ENCODE peak calls at places on chromosome 11, in five cellular contexts. S is A549; N is neuronal stem cell; L is suprapubic skin; Z is CD8-positive, alpha-beta T cell. M is an unnamed sample.

GRCh38 chr11:85813721-85814120 is 2.8 kb upstream of the SYTL2 start:
- DNase-seq in L (no peak), S (no peak), N (no peak), Z (no peak), M (no peak)

GRCh38 chr11:14399087-14399486 is 40.1 kb upstream of the RRAS2 start:
- DNase-seq in Z (no peak), N (no peak), L (no peak), S (no peak), M (no peak)

GRCh38 chr11:44920451-44920850 is 30.2 kb downstream of the TP53I11 start:
- DNase-seq in N (no peak), S (no peak), Z (no peak), L (no peak), M (no peak)

GRCh38 chr11:114088836-114089235 is 29.3 kb downstream of the ZBTB16 start:
- DNase-seq in N (no peak), L (no peak), Z (no peak), S (no peak), M (no peak)

GRCh38 chr11:80197155-80197554 is 756.3 kb upstream of the TENM4 start:
- DNase-seq in S (no peak), Z (no peak), L (no peak), N (no peak), M (no peak)

GRCh38 chr11:109849946-109850345 is 243.2 kb upstream of the ZC3H12C start:
- DNase-seq in Z (no peak), N (no peak), S (no peak), L (no peak), M (no peak)

GRCh38 chr11:66032962-66033735 is 6.9 kb upstream of the CATSPER1 start:
- DNase-seq in N (no peak), L (no peak), S (no peak), Z (no peak), M (peak)

GRCh38 chr11:112797653-112798293 is 163.4 kb upstream of the NCAM1 start:
- DNase-seq in Z (peak), L (no peak), N (peak), S (no peak), M (no peak)

GRCh38 chr11:11978792-11979486 is 29.5 kb downstream of the DKK3 start:
- DNase-seq in N (no peak), L (peak), Z (no peak), S (no peak), M (no peak)

GRCh38 chr11:13963949-13964770 is 1.6 kb downstream of the SPON1 start:
- DNase-seq in Z (no peak), S (no peak), L (no peak), N (no peak), M (no peak)

GRCh38 chr11:112881461-112881860 is 79.8 kb upstream of the NCAM1 start:
- DNase-seq in L (no peak), N (peak), S (peak), Z (no peak), M (no peak)

GRCh38 chr11:70243912-70244652 is 26.4 kb upstream of the PPFIA1 start:
- DNase-seq in Z (no peak), N (no peak), L (no peak), S (peak), M (no peak)

GRCh38 chr11:61594907-61595257 is 14.0 kb upstream of the SYT7 start:
- DNase-seq in N (no peak), Z (no peak), S (no peak), L (no peak), M (no peak)

GRCh38 chr11:119618208-119618909 is 110.6 kb downstream of the NECTIN1 start:
- DNase-seq in Z (no peak), S (no peak), N (peak), L (no peak), M (no peak)

GRCh38 chr11:118618115-118618990 is 10.9 kb downstream of the PHLDB1 start:
- DNase-seq in L (peak), S (no peak), N (no peak), Z (no peak), M (no peak)

GRCh38 chr11:101436511-101437142 is 147.2 kb downstream of the TRPC6 start:
- DNase-seq in S (peak), N (peak), L (no peak), Z (no peak), M (peak)

GRCh38 chr11:120859552-120860295 is 164.2 kb upstream of the TBCEL start:
- DNase-seq in N (no peak), L (no peak), S (no peak), Z (no peak), M (no peak)

GRCh38 chr11:65180877-65181568 is 705 bp upstream of the CAPN1 start:
- DNase-seq in S (peak), N (peak), Z (peak), L (peak), M (peak)

GRCh38 chr11:67120881-67121710 is 2.0 kb downstream of the KDM2A start:
- DNase-seq in S (no peak), N (no peak), Z (no peak), L (peak), M (peak)

GRCh38 chr11:68127791-68128681 is 6.8 kb upstream of the CHKA start:
- DNase-seq in N (peak), S (no peak), Z (no peak), L (no peak), M (no peak)
- H3K4me3 ChIP-seq in N (peak), S (no peak), Z (no peak), L (peak), M (no peak)

GRCh38 chr11:20015529-20016427 is 144.5 kb downstream of the DBX1 start:
- DNase-seq in L (no peak), N (no peak), Z (no peak), S (no peak), M (no peak)

GRCh38 chr11:20014067-20014402 is 146.2 kb downstream of the DBX1 start:
- DNase-seq in L (no peak), Z (no peak), N (no peak), S (no peak), M (no peak)

GRCh38 chr11:20011294-20011951 is 148.9 kb downstream of the DBX1 start:
- DNase-seq in S (no peak), N (no peak), Z (no peak), L (no peak), M (no peak)

GRCh38 chr11:20015101-20015500 is 145.2 kb downstream of the DBX1 start:
- DNase-seq in S (no peak), N (no peak), Z (no peak), L (no peak), M (no peak)

GRCh38 chr11:20013346-20014066 is 146.8 kb downstream of the DBX1 start:
- DNase-seq in L (no peak), Z (no peak), S (no peak), N (no peak), M (no peak)
- H3K27ac ChIP-seq in L (no peak), Z (no peak), S (peak), N (no peak), M (no peak)

GRCh38 chr11:126990716-126991480 is 9.7 kb downstream of the KIRREL3 start:
- DNase-seq in S (no peak), N (no peak), Z (no peak), L (no peak), M (no peak)

GRCh38 chr11:126991596-126991995 is 9.0 kb downstream of the KIRREL3 start:
- DNase-seq in Z (no peak), L (no peak), N (no peak), S (no peak), M (no peak)

GRCh38 chr11:126993599-126993998 is 7.0 kb downstream of the KIRREL3 start:
- DNase-seq in S (no peak), N (no peak), L (no peak), Z (no peak), M (no peak)

GRCh38 chr11:126992804-126993111 is 7.8 kb downstream of the KIRREL3 start:
- DNase-seq in S (no peak), Z (no peak), L (no peak), N (no peak), M (no peak)

DNA sequence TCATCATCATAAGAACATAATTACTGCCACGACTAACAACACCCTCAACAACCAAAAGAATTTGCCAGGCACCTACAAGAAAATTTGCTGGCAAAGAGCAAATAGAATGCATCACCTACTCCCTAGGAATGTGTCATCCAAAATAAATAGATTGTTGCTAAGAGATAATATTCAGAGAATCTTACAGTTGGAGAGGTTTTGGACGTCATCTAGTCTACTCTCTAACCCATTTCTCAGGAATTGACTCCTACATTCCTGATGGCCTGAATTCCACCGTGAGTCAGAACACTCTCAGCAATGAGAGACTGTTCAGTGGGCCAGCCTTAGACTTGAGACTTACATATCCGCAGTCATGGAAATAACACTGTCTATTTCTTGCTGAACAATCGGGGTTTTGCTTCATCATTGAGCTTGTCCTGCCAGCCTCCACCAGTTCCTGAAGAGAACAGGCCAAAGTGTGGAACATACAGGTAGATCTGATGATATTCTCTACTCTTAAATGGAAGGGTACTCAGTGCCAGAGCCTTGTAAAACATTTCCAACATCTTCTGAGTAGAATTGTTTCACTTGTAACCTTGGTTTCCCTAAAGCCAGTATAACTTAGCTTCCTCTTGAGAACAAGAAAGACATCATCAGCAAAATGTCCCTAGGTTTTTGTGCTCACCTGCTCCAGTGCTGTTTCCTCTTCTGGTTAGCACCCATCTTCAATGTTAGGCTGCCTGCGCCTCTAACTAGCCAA is 8.3 kb downstream of the KIRREL3 start:
- DNase-seq in N (no peak), S (peak), Z (no peak), L (no peak), M (no peak)
- H3K4me3 ChIP-seq in N (no peak), S (peak), Z (no peak), L (no peak), M (no peak)

GRCh38 chr11:93969925-93970922 is 50.9 kb upstream of the HEPHL1 start:
- DNase-seq in N (no peak), S (no peak), Z (no peak), L (no peak), M (no peak)

GRCh38 chr11:93974759-93975158 is 46.4 kb upstream of the HEPHL1 start:
- DNase-seq in S (no peak), L (no peak), N (no peak), Z (no peak), M (no peak)

GRCh38 chr11:93967944-93968343 is 53.2 kb upstream of the HEPHL1 start:
- DNase-seq in N (no peak), S (no peak), Z (no peak), L (no peak), M (no peak)

GRCh38 chr11:93967258-93967657 is 53.9 kb upstream of the HEPHL1 start:
- DNase-seq in N (no peak), Z (no peak), L (no peak), S (no peak), M (no peak)

DNA sequence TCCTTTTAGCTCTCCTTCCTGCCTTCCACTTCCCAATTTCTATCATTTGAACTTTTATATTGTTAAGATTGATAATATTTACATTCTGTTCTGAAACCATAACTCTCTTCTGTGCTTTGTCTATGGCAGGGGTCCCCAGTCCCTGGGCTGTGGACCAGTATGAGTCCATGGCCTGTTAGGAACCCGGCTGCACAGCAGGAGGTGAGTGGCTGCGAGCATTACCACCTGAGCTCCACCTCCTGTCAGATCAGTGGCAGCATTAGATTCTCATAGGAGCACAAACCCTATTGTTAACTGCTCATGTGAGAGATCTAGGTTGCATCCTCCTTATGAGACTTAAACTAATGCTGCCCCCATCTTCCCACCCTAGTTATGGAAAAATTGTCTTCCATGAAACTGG is 48.4 kb upstream of the HEPHL1 start:
- DNase-seq in Z (no peak), L (no peak), N (no peak), S (no peak), M (no peak)
- H3K27ac ChIP-seq in Z (no peak), L (no peak), N (no peak), S (no peak), M (no peak)

DNA sequence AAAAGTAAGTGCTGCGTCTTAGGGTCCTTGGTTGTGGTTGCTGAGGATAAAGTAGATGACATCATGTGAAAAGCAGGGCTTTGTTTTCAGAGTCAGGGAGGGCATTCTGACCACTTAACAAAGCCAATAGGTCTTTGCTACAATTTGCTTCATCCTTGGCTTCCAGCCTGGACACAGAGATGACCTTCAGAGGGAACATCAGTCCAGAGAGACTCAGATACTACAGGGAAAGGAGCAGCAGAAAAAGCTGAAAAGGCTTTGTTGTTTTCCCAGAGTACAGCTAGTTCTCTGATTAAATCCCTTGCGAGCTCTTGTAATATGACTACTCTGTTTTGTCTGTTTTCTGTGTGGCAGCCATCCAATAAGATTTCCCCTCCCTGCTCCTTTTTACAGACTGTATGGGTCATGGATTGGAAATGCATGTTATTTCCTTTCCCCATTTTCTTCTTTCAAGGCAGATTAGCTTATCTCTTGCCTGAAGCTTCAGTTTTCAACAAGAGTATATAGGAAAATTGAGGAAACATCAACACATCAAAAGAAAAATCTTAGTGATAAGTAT is 31.9 kb downstream of the ATG13 start:
- DNase-seq in N (peak), Z (no peak), S (no peak), L (no peak), M (no peak)
- H3K4me3 ChIP-seq in N (no peak), Z (no peak), S (no peak), L (no peak), M (no peak)